ENCODE peak calls at places on chromosomes 3 and 15, in six cellular contexts. D is lung, V is A549, Z is IMR-90, N is mammary epithelial cell, G is astrocyte. J is an unnamed sample.

GRCh38 chr3:71978150-71978721 is 193.3 kb upstream of the PROK2 start:
- DNase-seq in D (no peak), V (no peak), Z (no peak), N (no peak), G (no peak), J (no peak)

GRCh38 chr3:48476426-48477053 is 27.4 kb downstream of the SHISA5 start:
- DNase-seq in D (no peak), V (no peak), Z (no peak), N (no peak), G (no peak), J (no peak)

GRCh38 chr15:76954744-76955143 is 23.2 kb downstream of the RCN2 start:
- DNase-seq in D (no peak), V (no peak), Z (peak), N (peak), G (peak), J (no peak)

GRCh38 chr3:12471228-12471627 is 13.1 kb upstream of the TSEN2 start:
- DNase-seq in D (no peak), V (peak), Z (no peak), N (peak), G (no peak), J (no peak)

GRCh38 chr3:37086918-37087317 is 87.5 kb downstream of the LRRFIP2 start:
- DNase-seq in D (no peak), V (no peak), Z (no peak), N (peak), G (no peak), J (no peak)

GRCh38 chr15:51251591-51251990 is 86.8 kb downstream of the CYP19A1 start:
- DNase-seq in D (no peak), V (no peak), Z (no peak), N (no peak), G (no peak), J (no peak)

GRCh38 chr3:18489939-18490338 is 64.8 kb upstream of the SATB1 start:
- DNase-seq in D (no peak), V (no peak), Z (no peak), N (no peak), G (no peak), J (no peak)

GRCh38 chr15:98878172-98878571 is 129.4 kb downstream of the PGPEP1L start:
- DNase-seq in D (no peak), V (no peak), Z (peak), N (no peak), G (peak), J (peak)

GRCh38 chr15:50675524-50676144 is 11.0 kb downstream of the TRPM7 start:
- DNase-seq in D (no peak), V (peak), Z (peak), N (peak), G (no peak), J (peak)

GRCh38 chr3:184031187-184031792 is at the start of gene HTR3D:
- DNase-seq in D (no peak), V (no peak), Z (no peak), N (no peak), G (no peak), J (no peak)

GRCh38 chr3:79922633-79923032 is 154.8 kb upstream of the ROBO1 start:
- DNase-seq in D (no peak), V (no peak), Z (no peak), N (no peak), G (no peak), J (no peak)

GRCh38 chr3:104150724-104151123 is 1216.0 kb upstream of the ALCAM start:
- DNase-seq in D (no peak), V (no peak), Z (no peak), N (no peak), G (no peak), J (no peak)

GRCh38 chr3:38229036-38229435 is 36.6 kb upstream of the SLC22A13 start:
- DNase-seq in D (no peak), V (no peak), Z (no peak), N (no peak), G (no peak), J (no peak)

GRCh38 chr15:86849563-86849962 is 769.9 kb downstream of the AGBL1 start:
- DNase-seq in D (no peak), V (no peak), Z (no peak), N (no peak), G (no peak), J (no peak)

GRCh38 chr15:99249270-99249817 is at the start of gene TTC23:
- DNase-seq in D (peak), V (peak), Z (peak), N (peak), G (peak), J (peak)

GRCh38 chr15:67154249-67154648 is 88.8 kb downstream of the SMAD3 start:
- DNase-seq in D (no peak), V (no peak), Z (no peak), N (no peak), G (no peak), J (no peak)

GRCh38 chr15:90099072-90099867 is 3.0 kb downstream of the IDH2 start:
- DNase-seq in D (no peak), V (no peak), Z (no peak), N (no peak), G (no peak), J (no peak)

GRCh38 chr3:50655009-50655830 is 19.5 kb upstream of the DOCK3 start:
- DNase-seq in D (no peak), V (no peak), Z (peak), N (peak), G (no peak), J (peak)

GRCh38 chr15:39511915-39512260 is 69.0 kb upstream of the THBS1 start:
- DNase-seq in D (no peak), V (no peak), Z (peak), N (no peak), G (peak), J (peak)

GRCh38 chr15:72967397-72967796 is 84.9 kb upstream of the NEO1 start:
- DNase-seq in D (no peak), V (no peak), Z (no peak), N (no peak), G (no peak), J (no peak)

GRCh38 chr3:134625462-134625861 is 25.4 kb downstream of the KY start:
- DNase-seq in D (no peak), V (no peak), Z (no peak), N (no peak), G (no peak), J (no peak)

GRCh38 chr3:134625885-134626741 is 24.7 kb downstream of the KY start:
- DNase-seq in D (no peak), V (no peak), Z (no peak), N (no peak), G (no peak), J (no peak)

GRCh38 chr3:134627831-134628230 is 23.0 kb downstream of the KY start:
- DNase-seq in D (no peak), V (peak), Z (peak), N (peak), G (no peak), J (peak)

GRCh38 chr3:134628884-134629283 is 21.9 kb downstream of the KY start:
- DNase-seq in D (no peak), V (no peak), Z (no peak), N (no peak), G (no peak), J (no peak)

GRCh38 chr3:134630506-134630905 is 20.3 kb downstream of the KY start:
- DNase-seq in D (no peak), V (no peak), Z (peak), N (no peak), G (no peak), J (peak)
- TF ChIP-seq CTCF in D (no peak), V (no peak), Z (peak), N (peak), G (peak), J (peak)

DNA sequence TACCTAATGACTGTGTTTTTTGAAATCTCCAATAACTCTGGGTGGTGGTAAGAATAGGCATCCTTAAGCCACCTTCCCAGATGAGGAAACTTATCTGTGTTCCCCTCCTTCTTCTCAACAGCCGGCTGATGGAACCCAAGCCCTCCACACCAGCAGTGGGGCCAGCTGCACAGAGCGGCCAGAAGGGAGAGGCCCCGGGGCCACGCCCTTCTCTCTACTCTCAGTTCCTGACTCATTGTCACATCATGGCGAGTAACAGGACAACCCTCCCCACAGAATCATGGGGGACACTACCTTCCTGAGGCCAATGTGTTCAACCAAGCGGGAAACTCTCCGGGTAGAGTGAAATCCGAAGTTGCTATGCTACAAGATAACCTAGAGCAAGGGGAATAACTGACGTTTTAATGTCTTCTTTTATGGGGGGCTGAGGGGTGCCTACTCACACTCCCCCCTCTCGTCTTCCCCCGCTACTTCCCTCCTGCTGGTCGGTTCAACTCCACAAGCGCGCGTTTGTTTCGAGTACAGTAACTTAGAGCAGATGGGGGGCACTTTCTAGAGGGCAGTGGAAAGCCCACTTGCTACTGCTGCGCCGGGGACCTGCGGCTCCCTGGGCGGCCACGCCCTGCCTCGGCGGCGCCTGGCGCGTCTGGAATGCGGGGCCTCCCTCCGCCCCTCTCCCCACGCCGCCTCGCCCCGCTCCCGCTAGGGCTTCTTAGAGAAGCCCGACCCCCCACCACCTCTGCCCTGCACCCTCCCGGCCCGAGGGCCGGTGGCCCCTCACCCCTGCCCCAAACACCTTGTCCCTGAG is 618 bp downstream of the ANXA2 start:
- DNase-seq in D (peak), V (peak), Z (peak), N (peak), G (no peak), J (peak)
- H3K4me3 ChIP-seq in D (peak), V (peak), Z (peak), N (peak), G (peak), J (peak)

DNA sequence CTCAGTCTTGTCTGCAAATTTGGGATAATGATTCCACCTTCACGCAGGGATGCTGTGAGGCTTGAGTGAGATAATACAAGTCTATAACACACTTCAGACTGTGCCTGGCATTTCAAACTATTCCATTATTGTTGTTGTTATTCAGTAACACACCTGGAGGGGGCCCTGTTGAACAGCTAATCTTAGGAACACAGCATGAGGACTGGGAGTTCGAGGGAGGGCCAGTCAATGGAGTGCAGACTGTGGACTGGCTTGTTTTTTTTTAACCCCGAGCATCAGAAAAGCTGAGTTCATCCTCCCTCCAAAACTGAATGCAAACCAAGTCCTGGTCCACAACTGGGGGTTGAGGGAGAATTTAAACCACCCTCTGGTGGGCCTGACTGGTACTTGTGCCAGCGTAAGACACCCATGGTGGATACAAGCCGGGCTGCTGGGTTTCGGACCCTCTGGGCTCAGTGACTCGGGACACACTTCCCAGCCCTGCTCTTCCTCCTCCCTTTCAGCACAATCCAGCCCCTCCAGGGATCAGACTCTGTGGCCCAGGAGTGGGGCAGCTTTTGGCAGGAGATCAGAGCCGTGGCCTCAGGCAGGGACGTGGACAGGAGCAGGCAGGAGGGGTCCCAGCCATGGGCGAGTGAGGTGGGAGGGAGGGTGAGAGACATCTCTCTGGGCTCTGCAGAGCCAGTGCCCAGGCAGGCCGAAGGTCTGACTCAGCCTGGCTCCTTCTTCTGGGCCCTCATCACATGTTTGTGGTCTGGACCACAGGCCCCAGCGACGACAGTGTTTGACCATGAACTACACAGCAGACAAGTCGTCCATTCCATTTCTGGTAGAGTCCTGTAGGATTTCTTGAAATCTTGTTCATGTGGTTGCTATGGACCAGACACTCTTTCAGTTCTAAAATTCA is 36.3 kb upstream of the MEX3B start:
- DNase-seq in D (no peak), V (no peak), Z (peak), N (peak), G (peak), J (peak)
- TF ChIP-seq CTCF in D (no peak), V (no peak), Z (peak), N (peak), G (peak), J (peak)

GRCh38 chr15:44535092-44535491 is 1.9 kb upstream of the EIF3J start:
- DNase-seq in D (no peak), V (no peak), Z (no peak), N (no peak), G (no peak), J (no peak)
- H3K4me3 ChIP-seq in D (no peak), V (no peak), Z (no peak), N (no peak), G (no peak), J (peak)

J was measured in foreskin fibroblast.